ENCODE peak calls at places on chromosome 19, in six cellular contexts. Y is neural progenitor cell; E is body of pancreas; L is coronary artery; T is testis; N is CD8-positive, alpha-beta T cell. O is an unnamed sample.

GRCh38 chr19:29084266-29084665 is 128.7 kb downstream of the UQCRFS1 start:
- DNase-seq in Y (peak; percentile 46), E (no peak), L (no peak), T (peak; percentile 22), N (no peak), O (no peak)

GRCh38 chr19:535017-535835 is 3.7 kb downstream of the CDC34 start:
- DNase-seq in Y (no peak), E (peak; percentile 67), L (no peak), T (no peak), N (no peak), O (peak; percentile 48)

GRCh38 chr19:40143612-40144011 is 47.6 kb upstream of the MAP3K10 start:
- DNase-seq in Y (no peak), E (peak; percentile 6), L (no peak), T (no peak), N (peak; percentile 29), O (no peak)

GRCh38 chr19:5955638-5955935 is 22.4 kb downstream of the RANBP3 start:
- DNase-seq in Y (no peak), E (no peak), L (no peak), T (no peak), N (no peak), O (no peak)

GRCh38 chr19:19642506-19643157 is 825 bp downstream of the GMIP start:
- DNase-seq in Y (peak; percentile 26), E (no peak), L (no peak), T (no peak), N (peak; percentile 51), O (no peak)

GRCh38 chr19:50556236-50557008 is 11.8 kb downstream of the LRRC4B start:
- DNase-seq in Y (peak; percentile 95), E (peak; percentile 68), L (peak; percentile 75), T (peak; percentile 93), N (peak; percentile 82), O (peak; percentile 16)

GRCh38 chr19:33702606-33703437 is 81.1 kb downstream of the CHST8 start:
- DNase-seq in Y (no peak), E (no peak), L (no peak), T (no peak), N (no peak), O (no peak)

GRCh38 chr19:29764322-29764721 is 47.5 kb upstream of the CCNE1 start:
- DNase-seq in Y (no peak), E (no peak), L (no peak), T (no peak), N (no peak), O (no peak)

GRCh38 chr19:13823256-13823655 is 28.0 kb downstream of the ZSWIM4 start:
- DNase-seq in Y (no peak), E (no peak), L (no peak), T (no peak), N (no peak), O (no peak)

DNA sequence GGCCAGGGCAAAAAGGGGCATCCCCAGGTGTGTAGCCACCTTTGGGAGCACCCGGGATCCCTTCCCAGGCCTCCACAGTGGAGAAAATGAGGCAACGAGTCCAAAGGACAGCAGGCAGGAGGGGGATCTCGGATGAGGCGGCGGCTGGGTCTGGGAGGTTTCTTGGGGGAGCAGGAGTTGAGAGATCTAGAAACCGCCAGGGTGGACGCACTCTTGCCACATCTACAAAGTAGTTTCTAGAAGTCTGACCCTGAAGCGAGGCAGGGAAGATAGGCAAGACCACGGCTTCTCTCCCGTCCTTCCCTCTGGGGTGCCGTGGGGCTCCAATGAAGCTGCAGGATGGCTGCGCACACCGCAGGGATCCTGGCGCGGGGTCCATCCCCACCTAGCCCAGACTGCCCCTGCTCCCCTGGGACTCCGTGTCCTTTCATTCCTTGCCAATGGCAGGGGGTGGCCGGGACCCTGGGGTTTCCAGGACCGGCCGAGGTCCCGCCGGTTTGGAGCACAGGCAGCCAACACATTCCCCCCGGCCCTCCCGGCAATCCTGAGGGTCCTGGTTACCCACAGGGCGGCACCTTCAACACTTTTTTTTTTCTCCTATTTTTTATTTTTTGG is 21.5 kb upstream of the ZBTB7A start:
- DNase-seq in Y (no peak), E (no peak), L (no peak), T (no peak), N (no peak), O (no peak)
- H3K27ac ChIP-seq in Y (no peak overlapping the region), E (no peak overlapping the region), L (no peak overlapping the region), T (no peak overlapping the region), N (no peak overlapping the region), O (no peak overlapping the region)

DNA sequence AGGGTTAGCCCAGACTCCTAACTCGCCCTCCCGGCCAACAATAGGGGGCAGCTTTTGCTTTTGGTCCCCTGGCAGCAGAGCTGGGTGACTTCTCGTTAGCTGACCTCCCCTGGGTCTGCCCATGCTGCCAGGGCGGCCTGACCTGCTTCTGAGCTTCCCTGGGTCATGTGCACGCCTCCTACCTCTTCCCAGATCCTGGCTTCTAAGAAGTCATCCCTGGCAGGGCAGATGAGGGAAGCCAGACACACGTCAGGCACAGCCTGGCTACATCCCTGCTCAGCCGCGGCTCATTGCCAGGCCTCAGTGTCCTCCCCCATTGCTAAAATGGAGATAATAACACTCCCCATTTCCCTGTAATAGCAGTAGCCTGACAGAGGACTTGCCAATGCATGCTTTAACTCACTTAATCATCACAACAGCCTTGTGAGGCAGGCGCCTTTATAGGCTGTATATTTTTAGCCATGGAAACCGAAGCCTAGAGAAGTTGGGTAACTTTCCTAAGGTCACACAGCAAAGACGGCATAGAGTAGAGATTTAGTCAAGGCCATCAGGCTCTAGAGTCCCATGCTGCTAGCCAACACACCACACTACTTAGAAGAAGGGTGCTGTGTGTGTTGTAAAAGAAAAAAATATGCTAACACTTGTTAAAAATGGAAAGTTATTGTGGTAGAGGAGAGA is 2.1 kb downstream of the KCNK6 start:
- DNase-seq in Y (peak; percentile 22), E (peak; percentile 39), L (peak; percentile 86), T (peak; percentile 84), N (no peak), O (peak; percentile 88)
- TF ChIP-seq CTCF in Y (no peak), E (no peak), L (no peak), T (no peak), N (no peak), O (no peak)

GRCh38 chr19:2097330-2098327 is 914 bp downstream of the IZUMO4 start:
- DNase-seq in Y (peak; percentile 23), E (peak; percentile 81), L (no peak), T (no peak), N (peak; percentile 40), O (no peak)
- H3K27ac ChIP-seq in Y (no peak overlapping the region), E (peak overlapping the region; percentile 88), L (peak overlapping the region; percentile 62), T (peak overlapping the region; percentile 3), N (peak overlapping the region; percentile 61), O (no peak overlapping the region)

GRCh38 chr19:3145909-3146676 is 10.3 kb downstream of the GNA15 start:
- DNase-seq in Y (peak; percentile 1), E (peak; percentile 59), L (no peak), T (no peak), N (no peak), O (no peak)

GRCh38 chr19:3149526-3150505 is 14.0 kb downstream of the GNA15 start:
- DNase-seq in Y (peak; percentile 29), E (no peak), L (no peak), T (no peak), N (no peak), O (no peak)

GRCh38 chr19:3148503-3148902 is 12.7 kb downstream of the GNA15 start:
- DNase-seq in Y (no peak), E (no peak), L (no peak), T (no peak), N (no peak), O (no peak)

GRCh38 chr19:3149089-3149488 is 13.3 kb downstream of the GNA15 start:
- DNase-seq in Y (no peak), E (no peak), L (no peak), T (no peak), N (no peak), O (no peak)

GRCh38 chr19:3146677-3147100 is 10.9 kb downstream of the GNA15 start:
- DNase-seq in Y (peak; percentile 27), E (no peak), L (no peak), T (no peak), N (peak; percentile 79), O (no peak)
- TF ChIP-seq CTCF in Y (peak; percentile 62), E (peak; percentile 43), L (peak; percentile 31), T (peak; percentile 28), N (peak; percentile 81), O (peak; percentile 87)

GRCh38 chr19:52494518-52494917 is 33.0 kb upstream of the ZNF808 start:
- DNase-seq in Y (no peak), E (no peak), L (no peak), T (no peak), N (no peak), O (no peak)

GRCh38 chr19:52492991-52493470 is 34.4 kb upstream of the ZNF808 start:
- DNase-seq in Y (peak; percentile 81), E (peak; percentile 1), L (no peak), T (peak; percentile 14), N (no peak), O (no peak)

DNA sequence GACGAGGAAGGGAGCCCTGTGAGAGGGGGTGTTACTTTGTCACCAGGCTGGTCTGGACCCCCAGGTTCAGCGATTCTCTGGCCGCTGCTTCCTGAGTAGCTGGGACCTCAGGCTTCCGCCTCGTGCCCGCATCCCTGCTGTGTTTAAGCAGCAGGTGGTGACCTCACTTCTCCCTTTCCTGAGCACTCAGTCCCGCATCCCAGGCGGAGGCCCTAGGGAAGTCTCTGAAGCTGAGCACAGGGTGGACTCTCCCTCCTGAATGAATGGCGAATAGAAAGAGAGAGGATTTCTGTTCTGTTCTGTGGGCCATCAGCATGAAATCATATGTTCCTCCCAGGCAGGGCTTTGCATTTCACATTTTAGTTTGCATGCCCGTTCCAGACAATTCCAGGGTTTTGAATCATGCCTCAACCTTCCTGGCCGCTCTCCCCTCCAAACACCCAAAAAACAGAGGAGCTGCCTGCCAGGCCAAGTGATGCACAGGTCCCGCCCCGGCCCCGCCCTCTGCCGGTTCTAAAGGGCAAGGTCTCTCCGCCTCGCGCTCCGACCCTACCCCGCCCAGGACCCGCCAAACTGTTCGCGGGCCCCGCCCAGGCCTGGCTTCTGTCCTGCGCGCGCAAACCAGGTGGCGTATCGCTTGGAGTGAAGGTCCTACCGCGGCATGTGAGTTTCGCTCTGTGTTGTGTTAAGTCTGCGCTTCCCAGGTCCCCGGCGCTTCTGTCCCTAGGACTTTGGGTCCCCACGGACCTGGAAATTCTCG is 35.1 kb upstream of the ZNF808 start:
- DNase-seq in Y (peak; percentile 91), E (no peak), L (no peak), T (peak; percentile 72), N (peak; percentile 7), O (no peak)
- H3K27ac ChIP-seq in Y (no peak overlapping the region), E (no peak overlapping the region), L (no peak overlapping the region), T (no peak overlapping the region), N (no peak overlapping the region), O (no peak overlapping the region)